ENCODE peak calls at places on chromosome 20, in eight cellular contexts. P is neural progenitor cell, N is left lung, H is ovary, M is heart right ventricle, B is GM23248, Q is endodermal cell, K is ascending aorta. Y is an unnamed sample.
A peak's percentile ranks its signal among the peaks of the same experiment; 100 is the strongest.

GRCh38 chr20:50663095-50663821 is 28.1 kb downstream of the RIPOR3 start:
- DNase-seq in M (peak; percentile 30), Q (peak; percentile 73), H (no peak), B (no peak), N (no peak), K (no peak), P (no peak), Y (no peak)

GRCh38 chr20:17845701-17846475 is 122.7 kb downstream of the SNX5 start:
- DNase-seq in B (peak; percentile 32), H (no peak), M (no peak), Q (no peak), N (no peak), P (no peak), K (no peak), Y (no peak)

GRCh38 chr20:8518878-8519277 is 386.8 kb downstream of the PLCB1 start:
- DNase-seq in K (no peak), B (no peak), Q (peak; percentile 75), P (no peak), N (no peak), M (no peak), H (no peak), Y (no peak)

GRCh38 chr20:51570755-51571469 is 28.4 kb upstream of the NFATC2 start:
- DNase-seq in H (no peak), B (peak; percentile 61), N (no peak), Q (no peak), K (no peak), P (no peak), M (peak; percentile 67), Y (no peak)

GRCh38 chr20:62496525-62497218 is 20.9 kb upstream of the GATA5 start:
- DNase-seq in M (no peak), K (no peak), Q (peak; percentile 89), H (no peak), N (no peak), B (peak; percentile 18), P (peak; percentile 80), Y (no peak)

GRCh38 chr20:23541330-23541729 is 27.0 kb downstream of the CST9L start:
- DNase-seq in B (no peak), Q (peak; percentile 55), P (peak; percentile 25), N (no peak), K (no peak), H (no peak), M (no peak), Y (no peak)

GRCh38 chr20:60813066-60813465 is 439.0 kb upstream of the CDH4 start:
- DNase-seq in B (no peak), K (no peak), P (no peak), H (no peak), M (no peak), N (no peak), Q (no peak), Y (no peak)

GRCh38 chr20:23257106-23257761 is 93.4 kb upstream of the NXT1 start:
- DNase-seq in M (no peak), Q (no peak), P (no peak), N (no peak), H (no peak), K (no peak), B (peak; percentile 61), Y (no peak)

GRCh38 chr20:31573555-31574295 is 31.4 kb upstream of the ID1 start:
- DNase-seq in B (peak; percentile 34), K (no peak), N (no peak), P (no peak), M (no peak), H (no peak), Q (no peak), Y (no peak)

GRCh38 chr20:51503376-51503775 is 39.1 kb downstream of the NFATC2 start:
- DNase-seq in Q (no peak), B (no peak), N (no peak), M (no peak), H (no peak), K (no peak), P (no peak), Y (no peak)

GRCh38 chr20:33575302-33575701 is 85.4 kb downstream of the CBFA2T2 start:
- DNase-seq in Q (no peak), H (no peak), K (no peak), P (no peak), N (no peak), B (no peak), M (no peak), Y (no peak)
- H3K4me1 ChIP-seq in Q (no peaks in the 10 kb centered on the region), H (peaks cover 7% of the 10 kb centered on the region), K (peaks cover under 1% of the 10 kb centered on the region), P (peaks cover 7% of the 10 kb centered on the region), N (no peaks in the 10 kb centered on the region), B (peaks cover 6% of the 10 kb centered on the region), M (peaks cover 26% of the 10 kb centered on the region), Y (peaks cover 3% of the 10 kb centered on the region)

GRCh38 chr20:1817577-1818211 is 77.5 kb upstream of the SIRPA start:
- DNase-seq in M (no peak), K (no peak), H (no peak), B (no peak), P (no peak), N (peak; percentile 24), Q (peak; percentile 40), Y (no peak)

GRCh38 chr20:1819311-1820136 is 75.7 kb upstream of the SIRPA start:
- DNase-seq in B (no peak), M (no peak), P (no peak), H (no peak), Q (peak; percentile 54), N (no peak), K (no peak), Y (no peak)

GRCh38 chr20:1816384-1817381 is 78.5 kb upstream of the SIRPA start:
- DNase-seq in P (peak; percentile 51), H (no peak), M (peak; percentile 56), N (peak; percentile 28), Q (peak; percentile 36), B (peak; percentile 94), K (no peak), Y (peak; percentile 29)

GRCh38 chr20:1818895-1819294 is 76.3 kb upstream of the SIRPA start:
- DNase-seq in Q (peak; percentile 43), N (no peak), K (no peak), H (no peak), M (no peak), B (no peak), P (no peak), Y (no peak)

DNA sequence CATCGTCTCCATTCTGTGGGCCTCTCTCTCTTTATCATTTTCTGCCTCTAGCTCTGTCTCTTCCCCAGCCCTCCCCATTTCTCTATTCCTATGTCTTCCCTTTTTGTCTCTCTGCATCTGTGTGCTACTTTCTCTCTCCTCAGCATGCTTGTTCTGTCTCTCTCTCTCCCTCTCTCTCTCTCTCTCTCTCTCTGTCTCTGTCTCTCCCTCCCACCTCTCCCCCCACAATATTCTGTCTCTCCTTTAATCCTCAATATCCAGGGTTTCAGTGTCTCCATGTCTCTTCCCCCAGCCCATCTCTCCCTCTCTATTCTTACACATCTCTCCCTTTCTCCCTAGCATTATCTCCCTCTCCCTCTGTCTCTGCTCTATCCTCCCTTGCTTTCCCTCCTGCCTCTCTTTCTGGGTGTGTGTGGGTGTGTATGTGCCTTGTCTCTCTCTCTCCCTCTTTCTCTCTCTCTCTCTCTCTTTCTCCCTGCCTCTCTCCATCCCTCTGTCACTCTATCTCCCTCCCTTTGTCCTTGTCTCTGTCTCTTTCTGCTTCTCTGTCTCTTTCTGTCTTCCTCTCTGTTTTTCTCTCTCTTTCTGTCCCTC is 76.9 kb upstream of the SIRPA start:
- DNase-seq in H (no peak), K (no peak), M (no peak), P (no peak), B (no peak), Q (peak; percentile 29), N (no peak), Y (no peak)
- H3K4me1 ChIP-seq in H (peaks cover 2% of the 10 kb centered on the region), K (peaks cover 21% of the 10 kb centered on the region), M (peaks cover 61% of the 10 kb centered on the region), P (peaks cover 34% of the 10 kb centered on the region), B (peaks cover 55% of the 10 kb centered on the region), Q (no peaks in the 10 kb centered on the region), N (no peaks in the 10 kb centered on the region), Y (peaks cover 20% of the 10 kb centered on the region)

GRCh38 chr20:37270586-37271420 is 9.2 kb upstream of the GHRH start:
- DNase-seq in K (no peak), H (peak; percentile 21), M (no peak), N (no peak), P (no peak), Q (no peak), B (no peak), Y (no peak)

GRCh38 chr20:37271421-37271768 is 9.8 kb upstream of the GHRH start:
- DNase-seq in H (no peak), B (no peak), Q (no peak), M (no peak), K (no peak), N (no peak), P (no peak), Y (no peak)

GRCh38 chr20:37276494-37277252 is 12.8 kb upstream of the MANBAL start:
- DNase-seq in M (peak; percentile 52), P (no peak), B (peak; percentile 87), K (no peak), N (peak; percentile 56), H (peak; percentile 86), Q (no peak), Y (no peak)

GRCh38 chr20:37275125-37275524 is 13.5 kb upstream of the GHRH start:
- DNase-seq in H (no peak), B (no peak), K (no peak), N (no peak), Q (no peak), P (no peak), M (no peak), Y (no peak)

GRCh38 chr20:37273988-37274387 is 12.4 kb upstream of the GHRH start:
- DNase-seq in Q (no peak), H (no peak), P (no peak), K (no peak), N (no peak), B (no peak), M (no peak), Y (no peak)
- H3K4me1 ChIP-seq in Q (no peaks in the 10 kb centered on the region), H (peaks cover 5% of the 10 kb centered on the region), P (peaks cover 6% of the 10 kb centered on the region), K (no peaks in the 10 kb centered on the region), N (no peaks in the 10 kb centered on the region), B (peaks cover 8% of the 10 kb centered on the region), M (peaks cover 8% of the 10 kb centered on the region), Y (no peaks in the 10 kb centered on the region)

GRCh38 chr20:59746155-59746554 is 141.8 kb downstream of the PHACTR3 start:
- DNase-seq in N (no peak), H (no peak), B (no peak), M (no peak), P (no peak), K (no peak), Q (peak; percentile 24), Y (no peak)

GRCh38 chr20:59743767-59744485 is 139.6 kb downstream of the PHACTR3 start:
- DNase-seq in B (peak; percentile 14), M (no peak), Q (peak; percentile 87), H (no peak), N (no peak), P (peak; percentile 16), K (no peak), Y (no peak)

GRCh38 chr20:59745716-59746115 is 141.4 kb downstream of the PHACTR3 start:
- DNase-seq in H (no peak), Q (no peak), M (no peak), B (no peak), K (no peak), P (no peak), N (no peak), Y (no peak)

GRCh38 chr20:59745201-59745600 is 140.9 kb downstream of the PHACTR3 start:
- DNase-seq in Q (peak; percentile 16), K (no peak), P (no peak), H (no peak), B (no peak), M (no peak), N (no peak), Y (no peak)

DNA sequence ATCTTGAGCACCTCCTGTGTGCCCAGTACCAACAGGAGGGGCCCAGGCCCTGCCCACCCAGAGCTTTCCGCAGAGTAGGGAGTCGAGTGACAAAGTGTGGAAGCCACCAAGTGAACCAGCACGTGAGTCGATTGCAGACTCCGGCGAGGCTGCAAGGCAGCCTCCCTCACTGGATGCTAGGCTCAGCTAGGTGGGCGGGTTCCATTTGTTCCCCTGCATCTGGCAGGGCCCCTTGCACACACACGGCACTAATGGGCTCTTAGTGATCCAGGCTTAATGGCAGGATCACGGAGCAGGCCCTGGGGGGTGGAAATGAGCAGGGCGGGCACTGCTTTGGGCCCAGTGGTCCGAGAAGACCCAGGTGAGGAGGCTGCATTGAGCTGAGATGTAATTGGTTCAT is 140.4 kb downstream of the PHACTR3 start:
- DNase-seq in Q (peak; percentile 35), P (no peak), K (no peak), H (no peak), B (no peak), N (no peak), M (no peak), Y (no peak)
- H3K4me1 ChIP-seq in Q (no peaks in the 10 kb centered on the region), P (no peaks in the 10 kb centered on the region), K (no peaks in the 10 kb centered on the region), H (peaks cover 5% of the 10 kb centered on the region), B (peaks cover 20% of the 10 kb centered on the region), N (no peaks in the 10 kb centered on the region), M (no peaks in the 10 kb centered on the region), Y (no peaks in the 10 kb centered on the region)